ENCODE peak calls at places on chromosomes 6 and 20, in six cellular contexts. D is activated T-helper 1 cell treated with anti-CD3 and anti-CD28 coated beads, Interleukin-12 subunit alpha, Interleukin-12 subunit beta, Interleukin-2, Interleukin-4 antibody, amounts not matched to agents 30 ng/mL and 10 ng/mL and 1 ng/mL, durations not matched to agents 14 hours and 24 hours and 36 hours; S is ovary; F is NCI-H146; T is iPS-NIHi11; V is NCI-H460. E is an unnamed sample.

GRCh38 chr6:93889713-93890112 is 470.4 kb upstream of the EPHA7 start:
- DNase-seq in D (no peak), S (no peak), F (no peak), T (no peak), V (no peak), E (no peak)

GRCh38 chr6:13012977-13013680 is 296.6 kb downstream of the PHACTR1 start:
- DNase-seq in D (no peak), S (peak), F (peak), T (peak), V (no peak), E (no peak)

GRCh38 chr6:33201147-33201545 is 479 bp downstream of the SLC39A7 start:
- DNase-seq in D (no peak), S (no peak), F (peak), T (no peak), V (no peak), E (no peak)

GRCh38 chr20:13771853-13772453 is 12.8 kb downstream of the ESF1 start:
- DNase-seq in D (no peak), S (no peak), F (peak), T (peak), V (no peak), E (peak)

GRCh38 chr6:123941855-123942254 is 138.2 kb downstream of the NKAIN2 start:
- DNase-seq in D (no peak), S (no peak), F (no peak), T (no peak), V (no peak), E (no peak)

GRCh38 chr6:22030730-22031619 is 265.9 kb downstream of the PRL start:
- DNase-seq in D (no peak), S (no peak), F (no peak), T (no peak), V (no peak), E (no peak)

GRCh38 chr20:41169184-41169690 is 31.9 kb downstream of the PLCG1 start:
- DNase-seq in D (no peak), S (no peak), F (no peak), T (no peak), V (no peak), E (no peak)

GRCh38 chr20:5073154-5074049 is 46.4 kb downstream of the PCNA start:
- DNase-seq in D (no peak), S (peak), F (peak), T (peak), V (peak), E (no peak)

GRCh38 chr6:5763407-5763806 is 243.3 kb downstream of the NRN1 start:
- DNase-seq in D (no peak), S (no peak), F (no peak), T (no peak), V (no peak), E (no peak)

GRCh38 chr20:15763344-15763743 is 809.9 kb downstream of the KIF16B start:
- DNase-seq in D (no peak), S (no peak), F (no peak), T (no peak), V (no peak), E (no peak)

GRCh38 chr6:148525453-148525852 is 182.8 kb downstream of the SASH1 start:
- DNase-seq in D (no peak), S (no peak), F (no peak), T (no peak), V (no peak), E (no peak)

GRCh38 chr6:2876210-2877056 is 26.7 kb downstream of the SERPINB9 start:
- DNase-seq in D (no peak), S (peak), F (peak), T (peak), V (peak), E (no peak)

GRCh38 chr6:21710908-21711627 is 117.5 kb downstream of the SOX4 start:
- DNase-seq in D (no peak), S (no peak), F (no peak), T (no peak), V (no peak), E (no peak)

GRCh38 chr6:91573826-91574416 is 987.0 kb upstream of the MAP3K7 start:
- DNase-seq in D (no peak), S (no peak), F (no peak), T (no peak), V (no peak), E (no peak)

GRCh38 chr20:47143658-47144057 is 212.8 kb downstream of the ZMYND8 start:
- DNase-seq in D (no peak), S (no peak), F (no peak), T (no peak), V (no peak), E (no peak)

GRCh38 chr6:105992315-105992961 is 93.7 kb upstream of the PRDM1 start:
- DNase-seq in D (peak), S (peak), F (peak), T (peak), V (peak), E (no peak)

GRCh38 chr6:124008689-124009371 is 205.2 kb downstream of the NKAIN2 start:
- DNase-seq in D (no peak), S (no peak), F (peak), T (no peak), V (no peak), E (no peak)

GRCh38 chr6:154249499-154250298 is 106.9 kb downstream of the IPCEF1 start:
- DNase-seq in D (peak), S (no peak), F (no peak), T (no peak), V (no peak), E (peak)

E was measured in KG1.